ENCODE peak calls at places on chromosome 3, in four cellular contexts. N, F, A and W are unnamed samples.

GRCh38 chr3:129238945-129239705 is 10.3 kb upstream of the COPG1 start:
- DNase-seq in F (no peak), A (no peak), N (no peak), W (no peak)

GRCh38 chr3:179146911-179147570 is 1.1 kb upstream of the PIK3CA start:
- DNase-seq in A (peak), F (peak), N (no peak), W (peak)

GRCh38 chr3:186248850-186249249 is 113.2 kb downstream of the DGKG start:
- DNase-seq in N (no peak), F (no peak), A (no peak), W (no peak)

GRCh38 chr3:178389258-178389657 is 147.0 kb upstream of the KCNMB2 start:
- DNase-seq in N (no peak), F (no peak), A (no peak), W (no peak)

GRCh38 chr3:64266065-64266874 is 41.0 kb upstream of the PRICKLE2 start:
- DNase-seq in F (no peak), A (peak), N (no peak), W (no peak)

GRCh38 chr3:55329849-55330248 is 157.3 kb downstream of the WNT5A start:
- DNase-seq in A (no peak), N (no peak), F (no peak), W (no peak)

GRCh38 chr3:50204804-50205718 is at the start of gene SLC38A3:
- DNase-seq in A (no peak), F (peak), N (peak), W (peak)

GRCh38 chr3:19822805-19823204 is 111.2 kb downstream of the EFHB start:
- DNase-seq in N (no peak), F (no peak), A (no peak), W (no peak)

GRCh38 chr3:193190387-193190786 is 50.6 kb upstream of the PLAAT1 start:
- DNase-seq in F (peak), N (no peak), A (peak), W (peak)
- TF ChIP-seq CTCF in F (peak), N (peak), A (no peak), W (peak)

DNA sequence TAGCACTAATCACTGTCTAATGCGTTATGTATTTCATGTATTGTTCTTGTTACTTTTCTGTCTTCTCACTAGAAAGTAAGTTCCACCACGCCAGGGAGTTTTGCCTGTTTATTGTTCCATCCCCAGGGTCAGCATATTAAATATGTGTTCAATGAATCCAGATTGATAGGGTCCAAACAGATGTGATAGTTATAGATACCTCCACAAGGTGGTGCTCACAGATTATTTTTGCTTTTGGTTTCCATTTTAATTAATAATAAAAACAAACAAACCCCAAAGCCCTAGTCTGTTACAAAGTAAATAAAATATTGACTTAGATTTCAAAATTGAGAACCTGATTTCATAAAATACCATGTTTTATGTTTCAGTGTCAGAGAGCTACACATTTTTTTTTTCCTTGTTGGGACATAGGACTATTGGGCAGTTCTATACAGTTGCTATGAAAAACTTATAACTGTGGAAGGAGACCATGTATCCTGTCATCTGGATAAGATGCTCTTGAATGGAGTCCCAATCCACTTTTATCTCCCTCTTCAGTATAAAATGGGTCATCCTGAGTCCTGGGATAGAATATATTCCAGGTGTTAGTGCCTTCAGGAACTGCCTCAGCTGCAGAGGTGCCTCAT is 12.4 kb downstream of the OTOL1 start:
- DNase-seq in N (no peak), A (no peak), F (peak), W (peak)
- TF ChIP-seq CTCF in N (no peak), A (no peak), F (peak), W (peak)

DNA sequence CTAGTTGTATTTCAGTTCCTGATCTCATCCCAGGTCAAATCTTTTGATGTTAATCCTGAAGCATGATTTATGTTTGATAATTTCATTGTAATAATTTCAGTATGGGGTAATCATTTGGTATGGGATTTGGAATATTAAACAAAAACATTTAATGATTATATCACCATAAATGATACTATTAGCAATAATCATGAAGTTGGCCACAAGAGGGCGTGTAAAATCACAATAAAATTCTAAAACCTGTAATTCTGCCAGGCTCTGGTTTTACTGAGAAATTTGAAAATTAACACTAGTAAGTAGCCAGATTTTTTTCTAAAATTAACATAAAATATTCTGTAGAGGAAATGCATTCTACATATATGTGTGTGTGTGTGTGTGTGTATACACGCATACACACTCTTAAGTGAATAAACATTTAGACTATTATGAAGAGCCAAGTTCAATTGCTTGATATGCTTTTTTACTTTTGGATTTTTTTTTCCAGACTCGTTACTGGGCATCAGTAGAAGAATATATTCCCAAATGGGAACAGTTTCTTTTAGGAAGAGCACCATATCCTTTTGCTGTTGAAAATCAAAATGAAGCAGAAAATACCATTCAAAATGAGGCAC is 40.5 kb downstream of the FEZF2 start:
- DNase-seq in A (no peak), N (no peak), F (peak), W (peak)
- TF ChIP-seq CTCF in A (no peak), N (peak), F (peak), W (peak)

DNA sequence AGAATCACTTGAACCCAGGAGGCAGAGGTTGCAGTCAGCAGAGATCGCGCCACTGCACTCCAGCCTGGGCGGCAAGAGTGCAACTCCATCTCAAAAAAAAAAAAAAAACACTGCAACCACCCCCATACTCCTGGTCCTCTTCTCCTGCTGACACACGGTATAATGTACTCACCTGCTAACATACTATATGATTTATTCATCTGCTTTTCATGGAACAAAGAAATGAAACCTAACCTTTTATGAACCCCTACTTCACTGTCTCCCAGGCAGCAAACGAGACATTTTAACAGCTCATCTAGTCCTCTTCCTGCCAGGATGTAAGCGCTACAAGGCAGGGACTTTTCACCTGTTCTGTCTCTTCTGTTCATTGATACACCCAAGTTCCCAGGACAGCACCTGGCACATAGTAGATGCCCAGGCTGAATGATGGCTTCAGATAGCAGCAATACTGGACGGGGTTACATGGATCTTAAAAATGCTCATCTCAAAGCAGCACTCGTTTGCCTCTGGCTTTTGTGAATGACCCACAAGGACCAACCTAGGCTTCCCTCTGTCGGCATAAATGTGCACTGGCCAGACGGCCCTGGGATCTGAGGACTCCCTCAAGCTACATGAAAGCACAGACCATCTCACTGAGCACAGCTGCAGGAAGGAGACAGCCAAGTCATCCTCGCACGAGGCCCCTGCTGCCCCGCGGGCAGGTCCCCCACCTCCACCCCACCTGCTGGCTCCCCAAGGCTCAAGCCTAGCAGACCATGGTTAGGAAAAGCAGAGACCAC is 20.3 kb downstream of the XXYLT1 start:
- DNase-seq in F (no peak), N (peak), A (peak), W (no peak)
- TF ChIP-seq CTCF in F (no peak), N (peak), A (no peak), W (no peak)

DNA sequence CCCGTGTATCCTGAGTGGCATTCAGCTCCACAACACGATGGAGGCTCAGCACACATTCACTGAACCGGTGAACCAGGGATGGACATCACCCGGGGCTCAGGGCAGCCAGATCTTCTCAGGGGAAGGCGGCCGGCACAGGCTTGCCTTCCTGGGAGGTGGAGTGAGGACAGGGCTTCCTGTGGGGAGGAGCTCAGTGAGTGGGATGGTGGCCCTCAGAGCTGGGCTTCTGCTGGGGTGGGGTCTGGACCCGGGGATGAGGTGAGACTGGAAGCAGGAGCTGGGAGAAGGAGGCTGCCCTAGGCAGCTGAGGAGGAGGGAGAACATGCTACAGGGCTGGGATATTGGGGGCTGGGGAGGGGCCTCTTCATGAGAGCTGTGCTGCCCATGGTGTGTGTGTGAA is 58.5 kb upstream of the PRR23E start:
- DNase-seq in A (no peak), N (no peak), F (no peak), W (no peak)
- TF ChIP-seq CTCF in A (no peak), N (no peak), F (no peak), W (no peak)

GRCh38 chr3:99896482-99896881 is 78.8 kb downstream of the CMSS1 start:
- DNase-seq in A (no peak), F (no peak), N (no peak), W (no peak)

GRCh38 chr3:99895106-99895705 is 77.5 kb downstream of the CMSS1 start:
- DNase-seq in F (no peak), A (no peak), N (no peak), W (no peak)

GRCh38 chr3:99895706-99896441 is 78.2 kb downstream of the CMSS1 start:
- DNase-seq in N (no peak), F (no peak), A (no peak), W (no peak)

GRCh38 chr3:99891610-99892285 is 74.1 kb downstream of the CMSS1 start:
- DNase-seq in A (no peak), F (no peak), N (no peak), W (no peak)

GRCh38 chr3:99892332-99892731 is 74.7 kb downstream of the CMSS1 start:
- DNase-seq in N (no peak), A (no peak), F (no peak), W (no peak)
- TF ChIP-seq CTCF in N (no peak), A (no peak), F (no peak), W (no peak)

GRCh38 chr3:195580733-195581443 is 2.9 kb downstream of the APOD start:
- DNase-seq in A (no peak), F (peak), N (no peak), W (no peak)
- TF ChIP-seq CTCF in A (no peak), F (no peak), N (no peak), W (no peak)